ENCODE peak calls at places on chromosomes 3 and 15, in nine cellular contexts. U is RPMI8226; N is hippocampal formation; M is activated naive CD8-positive, alpha-beta T cell treated with anti-CD3 and anti-CD28 coated beads for 36 hours; E is NCI-H1092; W is amniotic stem cell; X is prostate gland; I is posterior cingulate gyrus; O is NCI-H82. T is an unnamed sample.

GRCh38 chr3:124467980-124468902 is 262.0 kb upstream of the UMPS start:
- DNase-seq in W (no peak), O (peak; percentile 83), M (peak; percentile 27), U (peak; percentile 71), I (no peak), E (peak; percentile 17), N (peak; percentile 35), X (peak; percentile 17), T (no peak)

GRCh38 chr15:43516801-43517353 is 531 bp upstream of the MAP1A start:
- DNase-seq in X (no peak), W (no peak), M (no peak), U (no peak), N (no peak), O (peak; percentile 94), I (no peak), E (no peak), T (no peak)

GRCh38 chr3:188581791-188582190 is 427.8 kb downstream of the LPP start:
- DNase-seq in I (no peak), N (no peak), U (no peak), X (no peak), E (no peak), W (no peak), O (no peak), M (no peak), T (no peak)

GRCh38 chr15:36399276-36399675 is 180.2 kb upstream of the CDIN1 start:
- DNase-seq in O (no peak), E (no peak), N (no peak), M (no peak), W (no peak), X (no peak), I (no peak), U (no peak), T (no peak)

GRCh38 chr15:57375827-57376694 is at the start of gene CGNL1:
- DNase-seq in M (peak; percentile 1), I (peak; percentile 12), O (peak; percentile 37), X (peak; percentile 51), U (peak; percentile 44), E (no peak), N (no peak), W (no peak), T (no peak)

GRCh38 chr3:20064796-20065564 is 24.7 kb downstream of the KAT2B start:
- DNase-seq in M (no peak), I (no peak), N (no peak), X (no peak), U (no peak), O (peak; percentile 96), W (no peak), E (peak; percentile 25), T (no peak)

GRCh38 chr3:31167666-31168065 is 273.2 kb upstream of the GADL1 start:
- DNase-seq in X (no peak), O (no peak), M (no peak), I (no peak), N (no peak), E (no peak), U (no peak), W (no peak), T (no peak)

GRCh38 chr15:40282144-40282869 is 557 bp downstream of the ANKRD63 start:
- DNase-seq in M (peak; percentile 62), E (no peak), N (no peak), O (peak; percentile 65), I (no peak), W (no peak), X (no peak), U (peak; percentile 74), T (peak; percentile 51)

GRCh38 chr3:185796431-185797107 is 28.3 kb downstream of the IGF2BP2 start:
- DNase-seq in I (no peak), O (no peak), N (no peak), X (peak; percentile 82), E (no peak), W (no peak), U (no peak), M (no peak), T (no peak)

GRCh38 chr3:66121288-66121687 is 82.6 kb upstream of the MAGI1 start:
- DNase-seq in M (no peak), O (no peak), N (no peak), X (no peak), E (no peak), W (no peak), I (no peak), U (no peak), T (no peak)

GRCh38 chr15:101303408-101303807 is 8.4 kb upstream of the SNRPA1 start:
- DNase-seq in I (no peak), O (no peak), X (no peak), M (no peak), W (no peak), E (no peak), U (no peak), N (no peak), T (no peak)

GRCh38 chr3:126371096-126371705 is 14.0 kb upstream of the KLF15 start:
- DNase-seq in E (no peak), O (peak; percentile 37), X (no peak), N (no peak), I (no peak), M (no peak), W (no peak), U (no peak), T (no peak)

GRCh38 chr15:89531796-89532537 is 35.6 kb upstream of the RHCG start:
- DNase-seq in I (no peak), W (no peak), O (peak; percentile 39), U (no peak), E (no peak), M (no peak), N (no peak), X (no peak), T (no peak)

GRCh38 chr3:129794319-129795201 is 99.0 kb downstream of the TMCC1 start:
- DNase-seq in E (peak; percentile 16), W (no peak), O (peak; percentile 80), X (peak; percentile 24), N (no peak), U (no peak), M (peak; percentile 1), I (no peak), T (no peak)

GRCh38 chr3:187942658-187943241 is 197.5 kb upstream of the BCL6 start:
- DNase-seq in X (no peak), E (no peak), W (no peak), I (no peak), M (no peak), N (no peak), O (no peak), U (no peak), T (no peak)

GRCh38 chr3:101513419-101513986 is 491 bp upstream of the SENP7 start:
- DNase-seq in M (no peak), E (peak; percentile 67), U (no peak), W (peak; percentile 63), N (peak; percentile 60), O (peak; percentile 43), X (no peak), I (no peak), T (no peak)

GRCh38 chr3:151838574-151839312 is 24.8 kb downstream of the AADAC start:
- DNase-seq in M (peak; percentile 9), O (peak; percentile 77), W (peak; percentile 74), X (peak; percentile 65), E (peak; percentile 54), U (peak; percentile 82), I (no peak), N (peak; percentile 78), T (peak; percentile 21)

GRCh38 chr15:68383161-68384074 is 48.5 kb downstream of the ITGA11 start:
- DNase-seq in W (no peak), O (peak; percentile 65), I (no peak), U (peak; percentile 75), E (no peak), M (peak; percentile 14), X (peak; percentile 44), N (no peak), T (no peak)

GRCh38 chr3:58623961-58624360 is 42.6 kb downstream of the FAM3D start:
- DNase-seq in E (no peak), M (no peak), O (no peak), U (no peak), I (no peak), W (no peak), X (no peak), N (no peak), T (no peak)

GRCh38 chr3:197003461-197004385 is 25.9 kb downstream of the MELTF start:
- DNase-seq in U (peak; percentile 51), X (peak; percentile 43), N (no peak), I (no peak), M (peak; percentile 35), O (peak; percentile 64), E (no peak), W (no peak), T (no peak)

GRCh38 chr15:84810073-84810840 is 6.9 kb upstream of the ALPK3 start:
- DNase-seq in I (no peak), E (no peak), O (peak; percentile 40), M (no peak), X (no peak), U (no peak), N (no peak), W (no peak), T (no peak)

GRCh38 chr3:57100046-57100695 is 39.7 kb downstream of the SPATA12 start:
- DNase-seq in M (peak; percentile 54), W (peak; percentile 67), I (peak; percentile 43), X (peak; percentile 70), E (peak; percentile 51), U (peak; percentile 80), O (peak; percentile 71), N (peak; percentile 77), T (peak; percentile 61)

GRCh38 chr15:39376371-39376909 is 204.4 kb upstream of the THBS1 start:
- DNase-seq in E (no peak), O (no peak), W (no peak), U (no peak), X (no peak), M (no peak), I (no peak), N (no peak), T (no peak)

GRCh38 chr3:157347577-157348303 is 88.9 kb upstream of the PTX3 start:
- DNase-seq in M (no peak), X (no peak), N (no peak), E (no peak), W (no peak), U (no peak), I (no peak), O (peak; percentile 12), T (no peak)

GRCh38 chr3:53411371-53411770 is 64.0 kb upstream of the DCP1A start:
- DNase-seq in W (no peak), E (no peak), M (no peak), O (no peak), N (no peak), I (no peak), U (no peak), X (no peak), T (no peak)

GRCh38 chr15:55942332-55942731 is 51.1 kb downstream of the NEDD4 start:
- DNase-seq in W (no peak), X (no peak), E (no peak), I (no peak), N (no peak), M (no peak), U (no peak), O (no peak), T (no peak)

GRCh38 chr3:135142530-135142929 is 347.5 kb downstream of the EPHB1 start:
- DNase-seq in N (no peak), X (no peak), U (no peak), M (no peak), W (no peak), E (no peak), I (no peak), O (no peak), T (no peak)

GRCh38 chr3:47057212-47057671 is 77.8 kb downstream of the NBEAL2 start:
- DNase-seq in O (no peak), U (no peak), I (no peak), X (no peak), E (no peak), W (no peak), M (peak; percentile 50), N (no peak), T (no peak)

GRCh38 chr3:114226313-114226712 is 11.1 kb downstream of the ZNF80 start:
- DNase-seq in X (no peak), U (no peak), E (no peak), M (no peak), W (no peak), N (no peak), I (no peak), O (no peak), T (no peak)

GRCh38 chr15:64001148-64001547 is 45.1 kb downstream of the DAPK2 start:
- DNase-seq in W (no peak), X (no peak), I (no peak), E (no peak), N (no peak), U (no peak), M (no peak), O (no peak), T (no peak)